ENCODE peak calls at places on chromosomes 4 and X, in four cellular contexts. V, R, K and H are unnamed samples.

GRCh38 chr4:47155907-47156306 is 124.5 kb downstream of the GABRB1 start:
- DNase-seq in V (no peak), R (no peak), K (no peak), H (no peak)

GRCh38 chr4:82909326-82909725 is 8.8 kb downstream of the THAP9 start:
- DNase-seq in V (no peak), R (no peak), K (no peak), H (no peak)

GRCh38 chr4:160238790-160239189 is 1135.9 kb downstream of the RAPGEF2 start:
- DNase-seq in V (no peak), R (no peak), K (no peak), H (no peak)

GRCh38 chr4:17323619-17324400 is 188.1 kb downstream of the QDPR start:
- DNase-seq in V (no peak), R (no peak), K (no peak), H (no peak)

GRCh38 chrX:110614596-110614995 is 181.0 kb downstream of the CHRDL1 start:
- DNase-seq in V (no peak), R (no peak), K (no peak), H (no peak)

GRCh38 chrX:1486177-1486576 is 33.5 kb upstream of the ASMTL start:
- DNase-seq in V (no peak), R (no peak), K (no peak), H (no peak)

GRCh38 chr4:110622841-110623709 is at the start of gene PITX2:
- DNase-seq in V (peak), R (no peak), K (no peak), H (peak)

GRCh38 chr4:28373601-28374000 is 1513.0 kb downstream of the STIM2 start:
- DNase-seq in V (no peak), R (no peak), K (no peak), H (no peak)

GRCh38 chr4:26087108-26087507 is 173.1 kb downstream of the SMIM20 start:
- DNase-seq in V (no peak), R (no peak), K (no peak), H (no peak)

GRCh38 chrX:138763761-138764160 is 52.2 kb upstream of the FGF13 start:
- DNase-seq in V (no peak), R (no peak), K (no peak), H (no peak)

GRCh38 chr4:124468360-124468759 is 244.2 kb downstream of the ANKRD50 start:
- DNase-seq in V (no peak), R (no peak), K (no peak), H (no peak)

GRCh38 chrX:48083212-48083611 is 11.8 kb upstream of the ZNF630 start:
- DNase-seq in V (no peak), R (peak), K (peak), H (peak)

GRCh38 chr4:4606321-4606720 is 64.5 kb upstream of the STX18 start:
- DNase-seq in V (no peak), R (no peak), K (no peak), H (no peak)

GRCh38 chr4:41339812-41340809 is 83.4 kb downstream of the UCHL1 start:
- DNase-seq in V (no peak), R (peak), K (peak), H (no peak)

GRCh38 chr4:109735566-109736454 is 5.9 kb upstream of the PLA2G12A start:
- DNase-seq in V (no peak), R (no peak), K (no peak), H (no peak)

GRCh38 chr4:30473225-30473624 is 246.9 kb upstream of the PCDH7 start:
- DNase-seq in V (no peak), R (no peak), K (no peak), H (no peak)

GRCh38 chr4:25628441-25628840 is 27.2 kb upstream of the SLC34A2 start:
- DNase-seq in V (no peak), R (no peak), K (no peak), H (no peak)

GRCh38 chr4:10096201-10096975 is 20.2 kb downstream of the WDR1 start:
- DNase-seq in V (no peak), R (peak), K (no peak), H (peak)

GRCh38 chr4:52172166-52172565 is 121.1 kb downstream of the SPATA18 start:
- DNase-seq in V (no peak), R (no peak), K (no peak), H (no peak)

GRCh38 chrX:118025193-118025592 is 91.4 kb downstream of the KLHL13 start:
- DNase-seq in V (no peak), R (no peak), K (no peak), H (no peak)

GRCh38 chr4:147924604-147925412 is 192.9 kb downstream of the ARHGAP10 start:
- DNase-seq in V (no peak), R (no peak), K (no peak), H (no peak)

GRCh38 chrX:132795211-132795610 is 163.2 kb downstream of the HS6ST2 start:
- DNase-seq in V (no peak), R (no peak), K (no peak), H (no peak)

GRCh38 chr4:78660559-78660958 is 109.0 kb downstream of the ANXA3 start:
- DNase-seq in V (no peak), R (no peak), K (no peak), H (no peak)

GRCh38 chrX:72666451-72666850 is 47.7 kb downstream of the PHKA1 start:
- DNase-seq in V (no peak), R (no peak), K (no peak), H (no peak)

GRCh38 chrX:7709845-7710244 is 133.1 kb upstream of the VCX start:
- DNase-seq in V (no peak), R (no peak), K (no peak), H (no peak)

GRCh38 chrX:15384304-15384703 is at the start of gene VEGFD:
- DNase-seq in V (no peak), R (no peak), K (no peak), H (no peak)

GRCh38 chr4:94757192-94758140 is at the start of gene BMPR1B:
- DNase-seq in V (peak), R (peak), K (no peak), H (no peak)

GRCh38 chr4:84681488-84682274 is 98.8 kb downstream of the CDS1 start:
- DNase-seq in V (no peak), R (no peak), K (no peak), H (no peak)

GRCh38 chrX:66731398-66731797 is 92.5 kb upstream of the EDA2R start:
- DNase-seq in V (no peak), R (no peak), K (peak), H (no peak)

GRCh38 chr4:7322166-7322991 is 112.4 kb downstream of the PSAPL1 start:
- DNase-seq in V (no peak), R (peak), K (no peak), H (no peak)

GRCh38 chr4:13642163-13642562 is 14.6 kb upstream of the BOD1L1 start:
- DNase-seq in V (no peak), R (no peak), K (no peak), H (no peak)

GRCh38 chr4:144366425-144366824 is 225.9 kb upstream of the GYPA start:
- DNase-seq in V (no peak), R (no peak), K (no peak), H (no peak)

GRCh38 chr4:3832536-3833220 is 66.5 kb downstream of the ADRA2C start:
- DNase-seq in V (no peak), R (no peak), K (no peak), H (no peak)